ENCODE peak calls at places on chromosomes 4 and X, in seven cellular contexts. One of them, this sample, is unnamed.

GRCh38 chrX:115400960-115401359 is 111.4 kb downstream of the LUZP4 start:
- DNase-seq in HepG2: no peak
- DNase-seq in heart left ventricle: peak
- DNase-seq in tibial nerve: no peak
- DNase-seq in GM12892: no peak
- DNase-seq in A549: no peak
- DNase-seq in ovary: no peak
- DNase-seq in this sample: no peak

GRCh38 chr4:98557497-98557896 is 100.9 kb downstream of the TSPAN5 start:
- DNase-seq in A549: no peak
- DNase-seq in heart left ventricle: no peak
- DNase-seq in tibial nerve: no peak
- DNase-seq in HepG2: no peak
- DNase-seq in ovary: no peak
- DNase-seq in GM12892: no peak
- DNase-seq in this sample: no peak

GRCh38 chr4:45472490-45472889 is 651.4 kb downstream of the GABRG1 start:
- DNase-seq in tibial nerve: no peak
- DNase-seq in GM12892: no peak
- DNase-seq in HepG2: no peak
- DNase-seq in A549: no peak
- DNase-seq in ovary: no peak
- DNase-seq in heart left ventricle: no peak
- DNase-seq in this sample: no peak

GRCh38 chrX:9019151-9019550 is 14.8 kb downstream of the FAM9B start:
- DNase-seq in A549: no peak
- DNase-seq in HepG2: no peak
- DNase-seq in GM12892: no peak
- DNase-seq in ovary: no peak
- DNase-seq in tibial nerve: no peak
- DNase-seq in heart left ventricle: no peak
- DNase-seq in this sample: no peak

GRCh38 chr4:35500812-35501211 is 743.5 kb downstream of the ARAP2 start:
- DNase-seq in ovary: no peak
- DNase-seq in GM12892: no peak
- DNase-seq in HepG2: no peak
- DNase-seq in heart left ventricle: no peak
- DNase-seq in A549: no peak
- DNase-seq in tibial nerve: no peak
- DNase-seq in this sample: no peak

GRCh38 chr4:96912731-96913130 is 1072.8 kb downstream of the PDHA2 start:
- DNase-seq in heart left ventricle: no peak
- DNase-seq in HepG2: no peak
- DNase-seq in GM12892: no peak
- DNase-seq in ovary: no peak
- DNase-seq in A549: no peak
- DNase-seq in tibial nerve: no peak
- DNase-seq in this sample: no peak

GRCh38 chr4:168630445-168631187 is 133.8 kb downstream of the PALLD start:
- DNase-seq in GM12892: no peak
- DNase-seq in HepG2: no peak
- DNase-seq in heart left ventricle: no peak
- DNase-seq in tibial nerve: no peak
- DNase-seq in A549: peak
- DNase-seq in ovary: no peak
- DNase-seq in this sample: no peak

GRCh38 chrX:42247241-42247640 is 323.9 kb upstream of the CASK start:
- DNase-seq in HepG2: no peak
- DNase-seq in heart left ventricle: no peak
- DNase-seq in GM12892: no peak
- DNase-seq in tibial nerve: no peak
- DNase-seq in ovary: no peak
- DNase-seq in A549: no peak
- DNase-seq in this sample: no peak

GRCh38 chr4:21697583-21697982 is 251.0 kb downstream of the KCNIP4 start:
- DNase-seq in GM12892: no peak
- DNase-seq in A549: no peak
- DNase-seq in heart left ventricle: no peak
- DNase-seq in HepG2: no peak
- DNase-seq in ovary: no peak
- DNase-seq in tibial nerve: no peak
- DNase-seq in this sample: no peak

GRCh38 chr4:118281611-118282442 is 71.0 kb downstream of the PRSS12 start:
- DNase-seq in ovary: peak
- DNase-seq in tibial nerve: no peak
- DNase-seq in A549: no peak
- DNase-seq in GM12892: no peak
- DNase-seq in heart left ventricle: peak
- DNase-seq in HepG2: peak
- DNase-seq in this sample: no peak
- TF ChIP-seq POLR2A in ovary: no peak
- TF ChIP-seq POLR2A in tibial nerve: no peak
- TF ChIP-seq POLR2A in A549: no peak
- TF ChIP-seq POLR2A in GM12892: peak
- TF ChIP-seq POLR2A in heart left ventricle: no peak
- TF ChIP-seq POLR2A in HepG2: peak
- TF ChIP-seq POLR2A in this sample: no peak

GRCh38 chrX:153905481-153906095 is 1.1 kb downstream of the AVPR2 start:
- DNase-seq in A549: no peak
- DNase-seq in tibial nerve: no peak
- DNase-seq in GM12892: no peak
- DNase-seq in ovary: no peak
- DNase-seq in heart left ventricle: peak
- DNase-seq in HepG2: no peak
- DNase-seq in this sample: no peak
- TF ChIP-seq POLR2A in A549: no peak
- TF ChIP-seq POLR2A in tibial nerve: no peak
- TF ChIP-seq POLR2A in GM12892: no peak
- TF ChIP-seq POLR2A in ovary: no peak
- TF ChIP-seq POLR2A in heart left ventricle: no peak
- TF ChIP-seq POLR2A in HepG2: no peak
- TF ChIP-seq POLR2A in this sample: no peak

DNA sequence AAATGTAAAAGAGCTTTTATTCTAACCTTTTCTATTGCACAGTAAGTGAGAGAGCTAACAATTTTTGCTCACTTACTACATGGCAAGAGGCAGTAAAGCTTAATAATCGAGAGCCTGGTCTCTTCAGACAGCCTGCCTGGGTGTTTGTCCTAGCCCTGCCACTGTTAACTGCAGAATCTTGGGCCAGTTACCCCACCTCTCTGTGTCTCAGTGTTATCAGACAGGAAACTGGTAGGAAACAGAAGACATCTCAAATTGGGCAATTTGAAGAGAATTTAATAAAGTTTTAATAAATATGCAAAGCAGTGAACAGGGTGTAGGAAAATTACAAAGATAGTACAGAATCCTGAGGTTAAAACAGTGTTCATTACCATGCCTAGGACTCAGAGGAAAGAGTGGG is 13.4 kb downstream of the STAP1 start:
- DNase-seq in heart left ventricle: no peak
- DNase-seq in ovary: no peak
- DNase-seq in A549: no peak
- DNase-seq in HepG2: no peak
- DNase-seq in GM12892: no peak
- DNase-seq in tibial nerve: no peak
- DNase-seq in this sample: no peak
- TF ChIP-seq POLR2A in heart left ventricle: no peak
- TF ChIP-seq POLR2A in ovary: no peak
- TF ChIP-seq POLR2A in A549: no peak
- TF ChIP-seq POLR2A in HepG2: no peak
- TF ChIP-seq POLR2A in GM12892: no peak
- TF ChIP-seq POLR2A in tibial nerve: no peak
- TF ChIP-seq POLR2A in this sample: no peak

GRCh38 chrX:100819837-100820666 is at the start of gene CSTF2:
- DNase-seq in HepG2: peak
- DNase-seq in A549: peak
- DNase-seq in heart left ventricle: peak
- DNase-seq in GM12892: peak
- DNase-seq in ovary: peak
- DNase-seq in tibial nerve: peak
- DNase-seq in this sample: peak
- TF ChIP-seq POLR2A in HepG2: peak
- TF ChIP-seq POLR2A in A549: peak
- TF ChIP-seq POLR2A in heart left ventricle: no peak
- TF ChIP-seq POLR2A in GM12892: peak
- TF ChIP-seq POLR2A in ovary: no peak
- TF ChIP-seq POLR2A in tibial nerve: no peak
- TF ChIP-seq POLR2A in this sample: peak

GRCh38 chr4:127211377-127212268 is 421.1 kb upstream of the INTU start:
- DNase-seq in HepG2: no peak
- DNase-seq in ovary: no peak
- DNase-seq in GM12892: no peak
- DNase-seq in A549: no peak
- DNase-seq in tibial nerve: no peak
- DNase-seq in heart left ventricle: no peak
- DNase-seq in this sample: no peak
- TF ChIP-seq POLR2A in HepG2: no peak
- TF ChIP-seq POLR2A in ovary: no peak
- TF ChIP-seq POLR2A in GM12892: no peak
- TF ChIP-seq POLR2A in A549: no peak
- TF ChIP-seq POLR2A in tibial nerve: no peak
- TF ChIP-seq POLR2A in heart left ventricle: no peak
- TF ChIP-seq POLR2A in this sample: no peak

DNA sequence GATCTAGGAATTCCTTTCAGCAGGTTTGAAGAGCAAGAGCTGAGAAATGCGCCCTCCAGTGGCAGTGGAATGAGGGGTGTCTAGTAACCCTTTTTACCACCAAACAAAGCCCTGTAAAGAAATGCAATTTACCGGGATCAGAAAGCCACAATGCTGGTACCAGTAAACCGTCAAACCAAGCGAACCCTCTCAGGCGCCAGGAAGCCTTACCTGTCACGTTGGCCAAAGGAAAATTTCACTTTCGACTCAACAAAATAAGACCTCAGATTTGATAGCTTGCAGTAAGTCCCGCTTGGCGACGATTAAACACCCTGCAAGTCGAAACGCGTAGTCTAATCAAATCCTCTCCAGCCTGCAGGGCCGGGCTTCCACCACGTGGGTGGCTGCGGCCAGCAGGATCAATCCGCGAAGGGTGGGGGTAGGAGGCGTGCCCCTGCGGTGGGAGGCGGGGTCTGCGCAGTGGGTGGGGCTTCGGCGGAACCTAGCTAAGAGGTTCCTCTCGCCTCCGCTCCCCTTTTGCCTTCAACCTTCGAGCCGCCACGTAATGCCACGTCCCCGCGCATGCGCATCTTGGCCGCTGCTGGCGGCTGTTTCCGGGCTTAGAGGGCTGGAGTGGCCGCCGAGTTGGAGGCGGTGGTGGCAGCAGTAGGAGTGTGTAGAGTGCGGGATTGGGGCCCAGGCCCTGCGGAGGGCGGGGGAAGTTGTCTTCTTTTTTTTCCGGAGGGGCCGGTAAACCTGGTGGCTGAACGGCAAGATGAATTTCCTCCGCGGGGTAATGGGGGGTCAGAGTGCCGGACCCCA is at the start of gene USO1:
- DNase-seq in GM12892: peak
- DNase-seq in ovary: peak
- DNase-seq in tibial nerve: peak
- DNase-seq in A549: peak
- DNase-seq in HepG2: peak
- DNase-seq in heart left ventricle: peak
- DNase-seq in this sample: peak
- TF ChIP-seq POLR2A in GM12892: peak
- TF ChIP-seq POLR2A in ovary: peak
- TF ChIP-seq POLR2A in tibial nerve: peak
- TF ChIP-seq POLR2A in A549: peak
- TF ChIP-seq POLR2A in HepG2: peak
- TF ChIP-seq POLR2A in heart left ventricle: peak
- TF ChIP-seq POLR2A in this sample: peak

DNA sequence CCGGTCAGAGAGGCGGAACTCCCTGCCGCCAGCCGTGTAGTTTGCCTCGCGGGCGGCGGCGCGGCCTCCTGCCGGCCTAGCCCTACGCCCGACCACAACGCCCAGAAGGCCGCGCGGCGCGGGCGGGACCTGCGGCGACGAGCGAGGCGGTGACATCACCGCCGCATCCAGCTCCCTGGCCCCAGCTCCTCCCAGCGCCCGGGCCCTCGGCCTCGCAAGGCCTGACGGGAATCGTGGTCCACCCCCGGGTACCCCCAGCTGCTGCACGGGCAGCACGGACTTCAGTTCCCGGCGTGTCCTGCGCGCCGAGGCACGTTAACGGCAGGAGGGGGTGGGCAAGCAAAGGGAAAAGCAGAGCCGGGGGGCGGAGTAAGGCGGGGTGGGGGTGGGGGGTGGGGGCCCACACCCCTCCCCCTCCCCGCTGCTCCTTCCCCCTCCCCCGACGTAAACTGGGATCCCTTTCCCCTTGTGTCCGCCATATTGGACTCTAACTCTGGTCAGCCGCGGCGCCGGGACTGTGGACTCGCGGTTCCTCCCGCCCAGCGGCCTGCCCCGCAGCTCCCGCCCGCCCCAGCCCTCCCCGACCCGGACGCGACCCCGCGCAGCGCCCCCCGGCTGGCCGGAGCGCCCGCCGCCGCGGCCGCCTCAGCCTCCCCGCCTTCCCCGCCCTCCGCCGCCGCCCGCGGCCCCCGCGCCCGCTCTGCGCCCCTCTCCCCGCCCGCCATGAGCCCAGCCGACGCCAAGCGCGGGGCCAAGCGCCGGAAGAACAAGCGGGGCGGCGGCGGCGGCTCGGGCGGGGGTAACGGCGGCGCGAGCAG is at the start of gene FAM193A:
- DNase-seq in tibial nerve: peak
- DNase-seq in A549: peak
- DNase-seq in HepG2: peak
- DNase-seq in GM12892: peak
- DNase-seq in heart left ventricle: peak
- DNase-seq in ovary: peak
- DNase-seq in this sample: peak
- TF ChIP-seq POLR2A in tibial nerve: no peak
- TF ChIP-seq POLR2A in A549: peak
- TF ChIP-seq POLR2A in HepG2: peak
- TF ChIP-seq POLR2A in GM12892: peak
- TF ChIP-seq POLR2A in heart left ventricle: peak
- TF ChIP-seq POLR2A in ovary: no peak
- TF ChIP-seq POLR2A in this sample: no peak